ENCODE peak calls at places on chromosomes 11 and 22, in nine cellular contexts. M is osteoblast; S is occipital lobe; Z is posterior cingulate gyrus; O is A172; K is stimulated activated CD8-positive, alpha-beta memory T cell treated with anti-CD3 and anti-CD28 coated beads, Interleukin-4, amount 100 ng/mL, for 4 hours; T is NCI-H1417; N is stimulated activated CD4-positive, alpha-beta T cell treated with anti-CD3 and anti-CD28 coated beads, Interleukin-1b, Interleukin-23, amount 100 ng/mL, for 1 hour; I is nephron progenitor cell. E is an unnamed sample.

GRCh38 chr11:4991066-4991465 is 3.6 kb upstream of the OR51L1 start:
- DNase-seq in M (no peak), S (no peak), Z (no peak), O (no peak), K (no peak), T (no peak), N (no peak), I (no peak), E (peak)

GRCh38 chr11:27118371-27118770 is 77.8 kb downstream of the BBOX1 start:
- DNase-seq in M (peak), S (no peak), Z (no peak), O (no peak), K (no peak), T (no peak), N (no peak), I (no peak), E (no peak)

GRCh38 chr11:12864316-12865156 is 144.6 kb upstream of the RASSF10 start:
- DNase-seq in M (no peak), S (peak), Z (no peak), O (peak), K (no peak), T (peak), N (no peak), I (no peak), E (no peak)

GRCh38 chr11:82858556-82859091 is 41.6 kb downstream of the PRCP start:
- DNase-seq in M (no peak), S (no peak), Z (no peak), O (peak), K (no peak), T (no peak), N (no peak), I (no peak), E (peak)

GRCh38 chr22:34992672-34993071 is 73.3 kb upstream of the ISX start:
- DNase-seq in M (no peak), S (no peak), Z (no peak), O (no peak), K (no peak), T (no peak), N (no peak), I (peak), E (peak)

GRCh38 chr22:34068011-34068410 is 147.7 kb upstream of the LARGE1 start:
- DNase-seq in M (no peak), S (no peak), Z (no peak), O (no peak), K (no peak), T (no peak), N (no peak), I (no peak), E (no peak)

GRCh38 chr11:57301711-57302423 is 22.9 kb downstream of the TNKS1BP1 start:
- DNase-seq in M (peak), S (no peak), Z (no peak), O (no peak), K (no peak), T (no peak), N (no peak), I (no peak), E (no peak)

GRCh38 chr22:39301108-39301507 is 18.3 kb downstream of the RPL3 start:
- DNase-seq in M (peak), S (no peak), Z (no peak), O (no peak), K (no peak), T (no peak), N (no peak), I (no peak), E (no peak)

GRCh38 chr11:120126543-120126942 is 11.4 kb downstream of the TRIM29 start:
- DNase-seq in M (no peak), S (no peak), Z (no peak), O (no peak), K (no peak), T (no peak), N (no peak), I (no peak), E (no peak)

GRCh38 chr11:122199661-122200060 is 83.6 kb upstream of the BLID start:
- DNase-seq in M (no peak), S (no peak), Z (no peak), O (no peak), K (no peak), T (no peak), N (no peak), I (no peak), E (no peak)

GRCh38 chr11:74409633-74410032 is 11.4 kb upstream of the PGM2L1 start:
- DNase-seq in M (no peak), S (no peak), Z (no peak), O (no peak), K (no peak), T (no peak), N (no peak), I (no peak), E (no peak)

GRCh38 chr11:124069429-124070401 is 28.6 kb upstream of the OR10G7 start:
- DNase-seq in M (no peak), S (no peak), Z (peak), O (peak), K (no peak), T (peak), N (no peak), I (peak), E (peak)

GRCh38 chr11:70142171-70142875 is 60.8 kb upstream of the FADD start:
- DNase-seq in M (peak), S (no peak), Z (no peak), O (peak), K (no peak), T (no peak), N (no peak), I (no peak), E (no peak)

GRCh38 chr22:50542416-50542927 is 3.2 kb upstream of the KLHDC7B start:
- DNase-seq in M (peak), S (no peak), Z (no peak), O (no peak), K (no peak), T (no peak), N (no peak), I (no peak), E (no peak)

GRCh38 chr11:19934828-19935259 is 222.2 kb downstream of the NAV2 start:
- DNase-seq in M (peak), S (no peak), Z (no peak), O (peak), K (no peak), T (no peak), N (no peak), I (no peak), E (peak)

GRCh38 chr11:67613960-67614715 is 7.4 kb downstream of the NDUFV1 start:
- DNase-seq in M (peak), S (no peak), Z (no peak), O (no peak), K (peak), T (peak), N (peak), I (peak), E (peak)

GRCh38 chr22:21028277-21029251 is 3.8 kb downstream of the SLC7A4 start:
- DNase-seq in M (peak), S (no peak), Z (no peak), O (no peak), K (no peak), T (no peak), N (no peak), I (no peak), E (no peak)

GRCh38 chr11:18384157-18384641 is 10.2 kb upstream of the LDHA start:
- DNase-seq in M (peak), S (no peak), Z (no peak), O (peak), K (no peak), T (no peak), N (no peak), I (peak), E (no peak)

GRCh38 chr11:217704-218103 is 10.2 kb downstream of the RIC8A start:
- DNase-seq in M (no peak), S (no peak), Z (no peak), O (peak), K (no peak), T (no peak), N (no peak), I (no peak), E (no peak)

GRCh38 chr11:117833401-117833891 is 8.9 kb upstream of the FXYD2 start:
- DNase-seq in M (peak), S (no peak), Z (peak), O (peak), K (no peak), T (peak), N (no peak), I (no peak), E (no peak)

GRCh38 chr22:39746600-39747262 is 146.8 kb downstream of the ENTHD1 start:
- DNase-seq in M (no peak), S (no peak), Z (no peak), O (no peak), K (no peak), T (no peak), N (no peak), I (no peak), E (no peak)

GRCh38 chr11:9754041-9754471 is 90.2 kb downstream of the SWAP70 start:
- DNase-seq in M (no peak), S (no peak), Z (no peak), O (no peak), K (no peak), T (no peak), N (no peak), I (no peak), E (no peak)

GRCh38 chr22:23203452-23204124 is 23.3 kb downstream of the BCR start:
- DNase-seq in M (no peak), S (no peak), Z (no peak), O (no peak), K (no peak), T (no peak), N (no peak), I (no peak), E (no peak)

GRCh38 chr22:38696606-38697005 is 4.1 kb downstream of the JOSD1 start:
- DNase-seq in M (peak), S (no peak), Z (no peak), O (peak), K (no peak), T (no peak), N (no peak), I (no peak), E (peak)

GRCh38 chr22:46183733-46184132 is 33.4 kb downstream of the PPARA start:
- DNase-seq in M (no peak), S (no peak), Z (no peak), O (no peak), K (no peak), T (no peak), N (no peak), I (no peak), E (no peak)

GRCh38 chr11:119432484-119433368 is 9.8 kb upstream of the THY1 start:
- DNase-seq in M (peak), S (no peak), Z (peak), O (peak), K (no peak), T (no peak), N (no peak), I (no peak), E (no peak)

GRCh38 chr11:45000918-45001317 is 50.2 kb upstream of the TP53I11 start:
- DNase-seq in M (no peak), S (no peak), Z (no peak), O (no peak), K (no peak), T (no peak), N (no peak), I (no peak), E (no peak)

GRCh38 chr11:15258433-15259350 is 144.0 kb downstream of the INSC start:
- DNase-seq in M (peak), S (no peak), Z (no peak), O (no peak), K (no peak), T (peak), N (no peak), I (no peak), E (peak)

GRCh38 chr11:72969894-72970335 is 155.7 kb downstream of the ATG16L2 start:
- DNase-seq in M (peak), S (no peak), Z (no peak), O (peak), K (no peak), T (no peak), N (no peak), I (no peak), E (peak)

GRCh38 chr11:101202614-101203013 is 73.0 kb upstream of the PGR start:
- DNase-seq in M (no peak), S (no peak), Z (no peak), O (no peak), K (no peak), T (no peak), N (no peak), I (no peak), E (no peak)

GRCh38 chr11:105609832-105610781 is at the start of gene GRIA4:
- DNase-seq in M (peak), S (peak), Z (peak), O (no peak), K (no peak), T (peak), N (no peak), I (peak), E (no peak)

GRCh38 chr11:20278727-20279126 is 84.8 kb upstream of the HTATIP2 start:
- DNase-seq in M (peak), S (no peak), Z (no peak), O (no peak), K (no peak), T (no peak), N (no peak), I (no peak), E (no peak)

GRCh38 chr22:45742866-45743450 is 71.3 kb downstream of the ATXN10 start:
- DNase-seq in M (no peak), S (no peak), Z (no peak), O (no peak), K (no peak), T (no peak), N (no peak), I (no peak), E (no peak)

GRCh38 chr22:47173535-47174021 is 411.1 kb downstream of the TBC1D22A start:
- DNase-seq in M (peak), S (no peak), Z (peak), O (no peak), K (no peak), T (no peak), N (no peak), I (no peak), E (no peak)

E was measured in RKO.